ENCODE peak calls at places on chromosomes 1 and 21, in seven cellular contexts. B is CD8-positive, alpha-beta T cell; I is cardiac muscle cell; G is IMR-90; Z is adipocyte; W is pancreas; L is AG10803. C is an unnamed sample.

GRCh38 chr1:100469578-100469977 is 68.4 kb upstream of the GPR88 start:
- DNase-seq in B (no peak), I (no peak), G (no peak), Z (no peak), W (no peak), L (no peak), C (no peak)

GRCh38 chr1:59128239-59128736 is 168.6 kb upstream of the FGGY start:
- DNase-seq in B (no peak), I (peak), G (peak), Z (peak), W (no peak), L (no peak), C (peak)

GRCh38 chr1:233998926-233999325 is 94.5 kb downstream of the SLC35F3 start:
- DNase-seq in B (no peak), I (no peak), G (no peak), Z (no peak), W (no peak), L (no peak), C (no peak)

GRCh38 chr1:36673207-36673606 is 190.5 kb upstream of the CSF3R start:
- DNase-seq in B (no peak), I (no peak), G (no peak), Z (no peak), W (no peak), L (no peak), C (no peak)

GRCh38 chr1:27605796-27606707 is 2.1 kb upstream of the AHDC1 start:
- DNase-seq in B (peak), I (peak), G (peak), Z (peak), W (peak), L (peak), C (peak)

GRCh38 chr1:24971539-24971938 is 41.5 kb upstream of the RUNX3 start:
- DNase-seq in B (no peak), I (no peak), G (no peak), Z (no peak), W (no peak), L (no peak), C (no peak)

GRCh38 chr1:55481634-55482033 is 266.5 kb upstream of the USP24 start:
- DNase-seq in B (no peak), I (no peak), G (peak), Z (no peak), W (no peak), L (peak), C (no peak)

GRCh38 chr1:78649628-78650027 is at the start of gene IFI44:
- DNase-seq in B (peak), I (peak), G (peak), Z (peak), W (peak), L (peak), C (peak)

GRCh38 chr1:161481624-161482392 is 23.4 kb upstream of the FCGR2A start:
- DNase-seq in B (no peak), I (no peak), G (no peak), Z (no peak), W (no peak), L (no peak), C (no peak)

GRCh38 chr1:110189181-110189580 is 20.9 kb upstream of the KCNC4 start:
- DNase-seq in B (no peak), I (no peak), G (no peak), Z (no peak), W (no peak), L (no peak), C (no peak)

GRCh38 chr1:148362141-148362929 is 120.8 kb downstream of the PPIAL4G start:
- DNase-seq in B (no peak), I (peak), G (peak), Z (no peak), W (no peak), L (no peak), C (no peak)

GRCh38 chr21:14858309-14858708 is 206.5 kb downstream of the NRIP1 start:
- DNase-seq in B (no peak), I (no peak), G (no peak), Z (no peak), W (no peak), L (no peak), C (no peak)

GRCh38 chr1:81097860-81098259 is 702.9 kb upstream of the ADGRL2 start:
- DNase-seq in B (no peak), I (no peak), G (no peak), Z (no peak), W (no peak), L (no peak), C (no peak)

GRCh38 chr1:211472724-211473123 is 19.2 kb downstream of the RD3 start:
- DNase-seq in B (no peak), I (no peak), G (no peak), Z (no peak), W (no peak), L (no peak), C (no peak)

GRCh38 chr1:211468595-211468994 is 23.4 kb downstream of the RD3 start:
- DNase-seq in B (no peak), I (no peak), G (no peak), Z (no peak), W (no peak), L (peak), C (no peak)

GRCh38 chr1:211469113-211469512 is 22.8 kb downstream of the RD3 start:
- DNase-seq in B (no peak), I (no peak), G (no peak), Z (no peak), W (no peak), L (no peak), C (no peak)

GRCh38 chr1:211473823-211474222 is 18.1 kb downstream of the RD3 start:
- DNase-seq in B (no peak), I (no peak), G (no peak), Z (no peak), W (no peak), L (no peak), C (no peak)

GRCh38 chr1:211469938-211470529 is 21.9 kb downstream of the RD3 start:
- DNase-seq in B (no peak), I (peak), G (peak), Z (peak), W (peak), L (peak), C (peak)
- H3K4me3 ChIP-seq in B (no peak), I (no peak), G (no peak), Z (no peak), W (no peak), L (no peak), C (no peak)

DNA sequence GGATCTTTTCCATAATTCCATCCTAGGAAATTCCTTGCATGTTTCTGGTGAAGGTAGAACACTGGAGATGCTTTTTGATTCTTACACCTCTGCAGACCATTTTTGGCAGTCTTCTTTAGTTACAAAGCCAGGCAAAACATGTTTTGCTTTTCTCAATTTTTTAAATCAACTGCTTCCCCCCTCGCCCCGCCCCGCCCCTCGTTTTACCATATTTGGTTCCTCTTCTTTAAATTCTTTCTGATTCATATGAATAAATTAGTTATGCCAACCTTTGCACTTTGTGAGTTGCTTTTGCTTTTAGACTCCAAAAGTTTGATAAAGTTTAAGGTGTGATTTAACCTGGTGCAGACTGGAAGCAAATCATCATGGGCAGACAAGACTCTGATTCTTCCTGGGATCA is 78.8 kb upstream of the AK4 start:
- DNase-seq in B (no peak), I (no peak), G (no peak), Z (no peak), W (no peak), L (no peak), C (no peak)
- H3K4me3 ChIP-seq in B (peak), I (no peak), G (no peak), Z (peak), W (no peak), L (peak), C (no peak)

GRCh38 chr1:156657161-156657970 is 15.4 kb downstream of the BCAN start:
- DNase-seq in B (peak), I (peak), G (peak), Z (peak), W (peak), L (peak), C (peak)
- H3K4me3 ChIP-seq in B (peak), I (no peak), G (no peak), Z (peak), W (no peak), L (peak), C (peak)

GRCh38 chr1:11649624-11650330 is 4.5 kb downstream of the FBXO2 start:
- DNase-seq in B (no peak), I (no peak), G (no peak), Z (no peak), W (no peak), L (no peak), C (no peak)

GRCh38 chr1:11647333-11647732 is 6.9 kb downstream of the FBXO2 start:
- DNase-seq in B (no peak), I (no peak), G (no peak), Z (no peak), W (no peak), L (no peak), C (no peak)

GRCh38 chr1:11648039-11648438 is 6.2 kb downstream of the FBXO2 start:
- DNase-seq in B (no peak), I (no peak), G (no peak), Z (no peak), W (no peak), L (no peak), C (peak)

GRCh38 chr1:11649237-11649623 is 5.0 kb downstream of the FBXO2 start:
- DNase-seq in B (no peak), I (no peak), G (no peak), Z (no peak), W (no peak), L (no peak), C (no peak)

DNA sequence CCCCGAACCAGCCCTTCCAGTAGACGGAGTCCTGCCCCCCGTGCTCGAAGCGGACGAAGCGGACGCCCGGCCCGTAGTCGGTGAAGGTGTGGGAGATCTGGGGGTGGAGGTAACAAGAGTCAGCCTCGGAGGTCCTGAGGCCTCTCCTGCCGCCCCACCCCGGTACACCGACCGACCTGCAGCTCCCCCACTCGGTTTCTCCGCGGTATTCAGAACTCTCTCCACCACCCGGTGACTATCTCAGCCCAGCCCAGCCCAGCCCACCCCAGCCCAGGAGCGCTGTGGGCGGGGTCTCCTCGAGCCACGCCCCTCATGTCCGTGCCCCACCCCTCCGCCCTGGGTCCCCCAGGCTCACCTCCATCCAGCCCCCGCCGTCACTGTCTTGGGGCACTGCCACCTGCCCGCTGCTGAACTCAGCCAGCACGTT is 5.5 kb downstream of the FBXO2 start:
- DNase-seq in B (peak), I (no peak), G (no peak), Z (peak), W (no peak), L (no peak), C (no peak)
- H3K4me3 ChIP-seq in B (no peak), I (no peak), G (no peak), Z (no peak), W (no peak), L (no peak), C (no peak)

GRCh38 chr1:202056644-202057334 is 46.4 kb downstream of the ELF3 start:
- DNase-seq in B (no peak), I (no peak), G (no peak), Z (no peak), W (peak), L (no peak), C (no peak)
- H3K4me3 ChIP-seq in B (no peak), I (no peak), G (no peak), Z (no peak), W (no peak), L (no peak), C (no peak)

DNA sequence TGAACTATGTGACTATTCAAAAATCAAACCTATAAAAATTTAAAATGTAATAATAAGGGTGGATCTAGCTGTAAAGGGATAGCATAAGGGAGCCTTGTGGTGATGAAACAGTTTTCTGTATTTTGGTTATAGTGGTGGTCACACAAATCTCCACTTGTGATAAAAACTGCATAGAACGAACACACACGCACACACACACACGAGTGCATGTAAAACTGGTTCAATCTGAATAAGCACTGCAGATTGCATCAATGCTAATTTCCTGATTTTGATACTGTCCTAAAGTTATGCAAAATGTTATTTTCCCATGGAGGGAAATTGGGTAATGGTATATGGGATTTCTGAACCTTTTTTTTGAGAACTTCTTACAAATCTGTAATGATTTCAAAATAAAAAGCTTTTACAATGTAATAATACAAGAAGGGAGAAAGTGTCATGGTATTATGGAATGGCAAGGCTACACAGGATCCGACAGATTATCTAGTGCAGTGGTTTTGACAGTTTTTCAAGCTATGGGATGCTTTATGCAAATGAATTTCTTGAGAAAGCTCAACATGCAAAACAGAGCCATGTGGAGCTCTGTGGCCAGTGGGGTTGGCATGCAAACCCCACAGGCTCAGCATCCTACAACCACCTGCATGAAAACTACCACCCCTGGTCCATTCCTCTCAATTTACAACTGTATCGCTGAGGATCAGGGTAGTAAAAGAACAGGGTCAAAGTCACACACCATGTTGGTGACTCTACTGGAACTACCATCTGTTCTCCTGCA is 18.9 kb downstream of the SLC41A1 start:
- DNase-seq in B (no peak), I (no peak), G (no peak), Z (no peak), W (no peak), L (no peak), C (no peak)
- H3K4me3 ChIP-seq in B (no peak), I (no peak), G (no peak), Z (no peak), W (no peak), L (no peak), C (no peak)

C was measured in fibroblast of the aortic adventitia.